ENCODE peak calls at places on chromosomes 6 and 20, in four cellular contexts. G, F, L and P are unnamed samples.

GRCh38 chr20:2709205-2709981 is 16.8 kb downstream of the EBF4 start:
- DNase-seq in G (peak; percentile 60), F (no peak), L (peak; percentile 25), P (no peak)

GRCh38 chr6:42571611-42572342 is 7.9 kb downstream of the UBR2 start:
- DNase-seq in G (no peak), F (no peak), L (no peak), P (no peak)

GRCh38 chr20:5482791-5483190 is 166.0 kb upstream of the PROKR2 start:
- DNase-seq in G (no peak), F (no peak), L (no peak), P (no peak)

GRCh38 chr6:22036267-22036666 is 260.6 kb downstream of the PRL start:
- DNase-seq in G (no peak), F (no peak), L (peak; percentile 90), P (peak; percentile 10)

GRCh38 chr20:47648943-47649342 is 136.3 kb downstream of the SULF2 start:
- DNase-seq in G (no peak), F (no peak), L (no peak), P (no peak)

GRCh38 chr20:54019585-54019984 is 50.8 kb downstream of the BCAS1 start:
- DNase-seq in G (no peak), F (no peak), L (no peak), P (no peak)

GRCh38 chr6:128848169-128848935 is 34.6 kb upstream of the LAMA2 start:
- DNase-seq in G (no peak), F (peak; percentile 16), L (no peak), P (no peak)

GRCh38 chr6:22884441-22884840 is 315.1 kb downstream of the HDGFL1 start:
- DNase-seq in G (no peak), F (no peak), L (no peak), P (no peak)

GRCh38 chr6:116515141-116515540 is 3.7 kb downstream of the CALHM5 start:
- DNase-seq in G (no peak), F (no peak), L (no peak), P (no peak)

GRCh38 chr6:11179088-11179977 is 53.1 kb downstream of the NEDD9 start:
- DNase-seq in G (peak; percentile 24), F (no peak), L (peak; percentile 13), P (peak; percentile 34)

GRCh38 chr20:23826541-23827018 is at the start of gene CST2:
- DNase-seq in G (no peak), F (no peak), L (no peak), P (no peak)

GRCh38 chr6:39309942-39310531 is 4.2 kb downstream of the KCNK17 start:
- DNase-seq in G (peak; percentile 80), F (peak; percentile 39), L (peak; percentile 76), P (peak; percentile 65)

GRCh38 chr6:169798764-169799473 is 47.5 kb downstream of the ERMARD start:
- DNase-seq in G (peak; percentile 27), F (no peak), L (no peak), P (no peak)